ENCODE peak calls at places on chromosomes 3 and 15, in six cellular contexts. S is suprapubic skin, H is uterus, Z is A549, U is neural crest cell, J is transverse colon. Q is an unnamed sample.

GRCh38 chr3:182794455-182794773 is 1.1 kb downstream of the ATP11B start:
- DNase-seq in J (no peak), Z (no peak), S (no peak), H (no peak), U (no peak), Q (no peak)

GRCh38 chr15:40421246-40422157 is 15.9 kb downstream of the IVD start:
- DNase-seq in S (peak), Z (peak), J (peak), H (peak), U (peak), Q (peak)

GRCh38 chr15:68552773-68553172 is 26.0 kb upstream of the CORO2B start:
- DNase-seq in U (no peak), S (no peak), H (no peak), J (no peak), Z (no peak), Q (peak)

GRCh38 chr3:108408883-108409612 is 101.3 kb downstream of the MYH15 start:
- DNase-seq in H (no peak), S (no peak), Z (no peak), J (peak), U (no peak), Q (no peak)

GRCh38 chr3:174000675-174001074 is 603.1 kb downstream of the NLGN1 start:
- DNase-seq in U (no peak), J (no peak), S (no peak), Z (no peak), H (no peak), Q (no peak)

GRCh38 chr15:100972975-100973350 is 53.8 kb downstream of the LRRK1 start:
- DNase-seq in S (no peak), U (no peak), Z (no peak), H (no peak), J (no peak), Q (no peak)

GRCh38 chr3:111882194-111882593 is 23.1 kb downstream of the PHLDB2 start:
- DNase-seq in J (no peak), Z (no peak), U (no peak), H (no peak), S (no peak), Q (no peak)

GRCh38 chr15:47792231-47792630 is 74.9 kb downstream of the SEMA6D start:
- DNase-seq in Z (no peak), J (no peak), H (no peak), U (no peak), S (no peak), Q (no peak)

GRCh38 chr15:34367128-34368081 is at the start of gene LPCAT4:
- DNase-seq in J (peak), Z (peak), H (peak), U (peak), S (peak), Q (peak)

GRCh38 chr3:7144696-7145308 is 283.9 kb downstream of the GRM7 start:
- DNase-seq in S (no peak), Z (peak), J (no peak), U (peak), H (no peak), Q (no peak)

GRCh38 chr3:12835005-12835665 is 6.2 kb downstream of the RPL32 start:
- DNase-seq in U (no peak), S (no peak), J (no peak), H (no peak), Z (no peak), Q (no peak)

GRCh38 chr15:96947830-96948229 is 617.3 kb downstream of the NR2F2 start:
- DNase-seq in J (no peak), S (no peak), Z (no peak), H (no peak), U (peak), Q (no peak)

GRCh38 chr3:143294183-143294582 is 174.6 kb downstream of the CHST2 start:
- DNase-seq in Z (no peak), S (no peak), J (no peak), H (no peak), U (no peak), Q (no peak)

DNA sequence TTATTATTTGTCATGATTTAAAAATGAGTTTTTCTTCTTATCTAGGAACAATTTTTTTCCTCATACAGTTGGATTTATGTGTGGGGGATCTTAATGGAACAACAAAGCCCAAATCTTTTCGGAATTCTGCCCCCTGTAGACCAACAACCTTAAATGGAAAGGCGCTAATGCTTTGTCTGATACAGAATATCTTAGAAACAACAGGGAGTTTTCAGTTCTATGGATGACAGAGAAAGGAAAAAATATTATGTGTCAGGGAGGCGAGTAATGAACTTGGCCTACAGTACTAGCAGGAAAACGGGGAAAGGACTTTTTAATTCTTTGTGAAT is 592 bp downstream of the MOBP start:
- DNase-seq in H (no peak), U (no peak), Z (no peak), J (no peak), S (no peak), Q (no peak)
- TF ChIP-seq CTCF in H (no peak), U (peak), Z (no peak), J (no peak), S (no peak), Q (no peak)

GRCh38 chr3:197085137-197085536 is 55.5 kb upstream of the MELTF start:
- DNase-seq in S (no peak), U (no peak), J (no peak), Z (no peak), H (no peak), Q (no peak)
- TF ChIP-seq CTCF in S (no peak), U (no peak), J (no peak), Z (no peak), H (no peak), Q (no peak)

DNA sequence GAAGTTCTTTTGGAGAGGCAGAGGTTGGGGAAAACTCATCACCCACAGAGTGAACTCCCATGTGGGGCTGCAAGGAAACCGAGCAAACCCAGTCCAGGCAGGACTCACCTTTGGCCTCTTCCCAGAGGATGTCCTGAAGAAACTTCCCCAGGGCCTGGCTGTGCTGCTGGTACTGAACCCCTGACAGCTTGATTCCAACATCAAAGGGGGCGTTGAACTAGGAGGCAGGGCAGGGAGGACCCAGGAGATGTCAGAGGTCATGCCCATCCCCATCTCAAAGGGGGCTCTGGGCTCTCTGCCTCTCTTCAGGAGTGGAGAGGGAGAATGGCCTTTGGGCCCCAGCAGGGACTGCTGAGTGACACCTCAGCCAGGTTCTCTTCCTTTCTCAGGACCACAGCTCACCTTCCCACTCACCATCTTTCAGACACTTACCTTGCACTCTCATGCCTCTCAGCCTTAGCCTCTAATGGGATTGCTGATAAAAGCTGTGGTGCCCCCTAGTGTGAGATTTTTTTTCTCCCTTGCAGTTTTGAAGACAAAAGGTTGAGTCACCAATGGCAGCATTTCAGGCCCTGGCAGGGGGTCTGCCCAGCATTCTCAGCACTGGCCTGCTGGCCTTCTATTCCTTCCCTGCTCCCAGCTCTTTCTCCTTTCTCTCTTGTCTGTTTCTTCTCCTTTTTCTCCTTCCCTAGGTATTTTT is 6.0 kb downstream of the GHRL start:
- DNase-seq in U (no peak), Z (peak), S (peak), J (no peak), H (peak), Q (no peak)
- TF ChIP-seq CTCF in U (no peak), Z (peak), S (no peak), J (peak), H (no peak), Q (no peak)

GRCh38 chr3:57006949-57007419 is 53.5 kb upstream of the SPATA12 start:
- DNase-seq in J (no peak), S (no peak), Z (peak), U (no peak), H (peak), Q (no peak)
- TF ChIP-seq CTCF in J (no peak), S (no peak), Z (no peak), U (peak), H (no peak), Q (no peak)

DNA sequence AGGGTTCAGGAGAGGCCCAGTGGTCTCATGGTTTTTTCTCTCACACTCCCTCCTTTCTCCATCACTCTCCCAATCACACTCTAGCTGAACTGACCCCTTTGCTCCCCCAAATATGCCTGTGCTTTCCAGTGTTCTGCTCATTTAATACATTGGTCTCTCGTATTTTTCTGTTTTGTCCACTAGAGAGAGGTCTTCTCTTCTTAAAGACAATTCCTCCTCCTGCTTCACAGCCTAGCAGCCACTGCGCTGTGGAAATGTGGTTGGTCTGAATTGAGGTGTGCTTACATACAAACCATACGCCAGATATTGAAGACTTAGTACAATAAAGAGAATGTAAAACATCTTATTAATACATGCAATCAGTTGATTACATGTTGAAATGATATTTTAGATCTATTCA is 60.6 kb upstream of the XCR1 start:
- DNase-seq in U (no peak), S (no peak), Z (no peak), H (no peak), J (no peak), Q (peak)
- TF ChIP-seq CTCF in U (no peak), S (no peak), Z (peak), H (no peak), J (no peak), Q (peak)

DNA sequence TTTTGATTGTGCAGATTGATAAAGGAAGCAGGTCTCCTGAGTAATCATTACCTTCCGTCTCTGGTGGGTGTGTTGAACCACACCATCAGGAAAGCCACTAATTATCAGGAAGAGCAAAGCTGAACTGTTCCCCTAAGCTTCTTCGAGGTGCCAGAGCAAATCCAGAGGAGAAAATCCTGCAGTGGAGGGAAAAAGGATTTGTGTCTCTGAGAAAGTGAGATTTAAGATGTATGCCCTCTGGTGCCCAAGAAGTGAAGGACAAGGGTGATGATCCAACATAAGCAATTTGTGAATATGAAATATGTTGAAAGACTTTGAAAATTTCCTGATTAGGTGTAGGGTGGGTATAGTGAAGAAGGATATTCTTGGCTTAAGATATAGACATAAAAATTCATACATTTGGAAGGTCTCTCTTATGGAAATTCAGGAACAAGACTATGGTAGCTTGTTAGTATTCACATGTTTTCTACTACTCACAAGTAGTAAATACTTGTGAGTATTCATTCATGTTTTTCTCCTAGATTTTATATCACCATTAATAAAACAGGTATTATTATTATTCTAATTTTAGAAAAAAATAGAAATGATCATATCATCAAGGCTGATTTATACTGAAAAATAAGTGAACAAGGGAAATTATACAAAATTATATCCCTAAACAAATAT is 34.8 kb downstream of the COMMD2 start:
- DNase-seq in Z (peak), J (peak), U (peak), S (no peak), H (peak), Q (peak)
- TF ChIP-seq CTCF in Z (peak), J (peak), U (peak), S (peak), H (peak), Q (peak)

GRCh38 chr3:57855943-57856342 is 99.8 kb downstream of the SLMAP start:
- DNase-seq in J (no peak), Z (no peak), U (no peak), H (no peak), S (no peak), Q (no peak)

GRCh38 chr3:57851304-57851703 is 95.2 kb downstream of the SLMAP start:
- DNase-seq in J (no peak), Z (no peak), H (no peak), U (no peak), S (no peak), Q (no peak)

GRCh38 chr3:57852896-57853295 is 96.8 kb downstream of the SLMAP start:
- DNase-seq in J (no peak), H (no peak), U (no peak), Z (peak), S (no peak), Q (no peak)

GRCh38 chr3:57855281-57855680 is 99.2 kb downstream of the SLMAP start:
- DNase-seq in H (no peak), J (no peak), U (no peak), S (no peak), Z (no peak), Q (no peak)

DNA sequence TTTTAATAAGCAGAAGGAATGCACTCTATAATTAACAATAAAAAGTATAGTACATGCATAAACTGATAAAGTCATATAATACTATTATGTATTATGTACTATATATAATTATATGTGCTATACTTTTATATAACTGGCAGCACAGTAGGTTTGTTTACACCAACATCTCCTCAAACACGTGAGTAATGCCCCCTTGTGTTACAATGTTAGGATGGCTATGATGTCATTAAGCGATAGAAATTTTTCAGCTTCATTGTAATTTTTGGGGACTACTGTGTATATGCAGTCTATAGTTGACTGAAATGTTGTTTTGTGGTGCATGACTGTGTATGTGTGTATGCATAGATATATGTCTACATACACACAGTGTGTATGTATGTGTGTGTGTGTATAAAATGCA is 100.6 kb downstream of the SLMAP start:
- DNase-seq in J (no peak), U (no peak), Z (no peak), H (no peak), S (no peak), Q (no peak)
- TF ChIP-seq CTCF in J (no peak), U (peak), Z (peak), H (no peak), S (no peak), Q (no peak)

GRCh38 chr15:71802770-71803169 is 7.6 kb upstream of the NR2E3 start:
- DNase-seq in U (no peak), J (no peak), Z (no peak), H (no peak), S (peak), Q (no peak)
- TF ChIP-seq CTCF in U (peak), J (no peak), Z (peak), H (no peak), S (no peak), Q (peak)

DNA sequence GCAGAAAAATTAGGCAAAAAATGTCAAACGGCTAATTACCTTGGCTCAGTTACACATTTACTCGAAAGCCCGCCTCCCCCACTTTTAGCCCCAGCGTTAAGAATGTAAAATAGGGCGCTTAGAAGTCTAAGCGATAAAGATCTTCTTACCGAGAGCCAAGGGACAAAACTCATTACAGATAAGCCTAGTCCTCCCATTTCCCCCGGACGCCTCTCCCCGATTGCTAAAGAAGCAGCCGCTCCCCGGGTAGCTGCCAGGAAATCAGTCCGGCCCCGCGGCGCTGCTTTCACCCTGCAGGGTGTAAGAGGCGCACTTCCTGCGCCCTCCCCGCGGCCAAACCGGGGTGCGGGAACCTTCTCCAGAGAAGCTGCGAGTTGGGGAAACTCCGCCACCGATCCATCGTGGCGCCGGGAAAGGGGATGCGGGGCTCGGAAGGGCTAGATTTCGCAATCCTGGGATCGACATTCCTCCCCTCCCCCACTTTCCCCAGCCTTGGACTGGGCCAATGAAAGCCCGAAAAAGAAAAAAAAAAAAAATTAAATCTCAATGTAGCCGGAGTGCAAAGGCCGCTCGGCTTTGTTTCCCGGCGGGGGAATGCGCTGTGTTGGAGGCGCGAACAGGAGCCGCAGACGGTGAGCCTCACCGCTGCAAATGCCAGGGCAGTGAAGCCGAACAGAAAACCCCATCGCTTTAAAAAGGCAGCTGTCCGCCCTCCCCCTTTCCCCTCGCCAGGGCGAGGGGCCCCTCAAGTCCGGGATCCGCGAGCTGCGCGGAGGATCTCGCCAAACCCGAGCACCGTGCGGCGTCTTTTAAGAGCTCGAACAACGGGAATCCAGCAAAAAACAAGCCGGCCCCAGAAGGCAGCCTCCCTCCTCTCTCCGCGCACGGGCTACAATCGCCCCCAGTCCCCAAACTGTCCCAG is 658 bp upstream of the PTPRG start:
- DNase-seq in H (peak), S (peak), J (peak), U (peak), Z (peak), Q (peak)
- TF ChIP-seq CTCF in H (no peak), S (no peak), J (peak), U (peak), Z (no peak), Q (no peak)